ENCODE peak calls at places on chromosome 17, in seven cellular contexts. One of them, this sample, is unnamed.

GRCh38 chr17:17055286-17056166 is 13.3 kb downstream of the MPRIP start:
- DNase-seq in breast epithelium: peak
- DNase-seq in endothelial cell of umbilical vein: peak
- DNase-seq in suprapubic skin: peak
- DNase-seq in HL-60: no peak
- DNase-seq in SK-N-SH: no peak
- DNase-seq in H1: no peak
- DNase-seq in this sample: no peak

GRCh38 chr17:72597354-72598087 is 476.7 kb downstream of the SOX9 start:
- DNase-seq in breast epithelium: no peak
- DNase-seq in endothelial cell of umbilical vein: no peak
- DNase-seq in suprapubic skin: no peak
- DNase-seq in HL-60: no peak
- DNase-seq in SK-N-SH: no peak
- DNase-seq in H1: no peak
- DNase-seq in this sample: no peak

GRCh38 chr17:78357177-78357586 is 2.7 kb downstream of the SOCS3 start:
- DNase-seq in breast epithelium: no peak
- DNase-seq in endothelial cell of umbilical vein: peak
- DNase-seq in suprapubic skin: peak
- DNase-seq in HL-60: no peak
- DNase-seq in SK-N-SH: peak
- DNase-seq in H1: no peak
- DNase-seq in this sample: no peak

GRCh38 chr17:31489295-31490018 is 98.0 kb downstream of the RAB11FIP4 start:
- DNase-seq in breast epithelium: no peak
- DNase-seq in endothelial cell of umbilical vein: no peak
- DNase-seq in suprapubic skin: no peak
- DNase-seq in HL-60: no peak
- DNase-seq in SK-N-SH: no peak
- DNase-seq in H1: no peak
- DNase-seq in this sample: no peak

GRCh38 chr17:38569701-38570512 is 35.8 kb downstream of the SRCIN1 start:
- DNase-seq in breast epithelium: no peak
- DNase-seq in endothelial cell of umbilical vein: no peak
- DNase-seq in suprapubic skin: no peak
- DNase-seq in HL-60: no peak
- DNase-seq in SK-N-SH: peak
- DNase-seq in H1: no peak
- DNase-seq in this sample: no peak

GRCh38 chr17:43906951-43907424 is 348 bp downstream of the MPP2 start:
- DNase-seq in breast epithelium: no peak
- DNase-seq in endothelial cell of umbilical vein: no peak
- DNase-seq in suprapubic skin: no peak
- DNase-seq in HL-60: no peak
- DNase-seq in SK-N-SH: no peak
- DNase-seq in H1: no peak
- DNase-seq in this sample: no peak

GRCh38 chr17:75588546-75589016 is 981 bp downstream of the MYO15B start:
- DNase-seq in breast epithelium: peak
- DNase-seq in endothelial cell of umbilical vein: no peak
- DNase-seq in suprapubic skin: peak
- DNase-seq in HL-60: no peak
- DNase-seq in SK-N-SH: no peak
- DNase-seq in H1: no peak
- DNase-seq in this sample: no peak

GRCh38 chr17:79400989-79401703 is 209.7 kb downstream of the RBFOX3 start:
- DNase-seq in breast epithelium: peak
- DNase-seq in endothelial cell of umbilical vein: peak
- DNase-seq in suprapubic skin: no peak
- DNase-seq in HL-60: peak
- DNase-seq in SK-N-SH: peak
- DNase-seq in H1: peak
- DNase-seq in this sample: no peak

GRCh38 chr17:52648995-52649394 is 490.5 kb upstream of the CA10 start:
- DNase-seq in breast epithelium: no peak
- DNase-seq in endothelial cell of umbilical vein: no peak
- DNase-seq in suprapubic skin: no peak
- DNase-seq in HL-60: no peak
- DNase-seq in SK-N-SH: no peak
- DNase-seq in H1: no peak
- DNase-seq in this sample: no peak

GRCh38 chr17:58333396-58334207 is 5.0 kb upstream of the TSPOAP1 start:
- DNase-seq in breast epithelium: no peak
- DNase-seq in endothelial cell of umbilical vein: no peak
- DNase-seq in suprapubic skin: no peak
- DNase-seq in HL-60: no peak
- DNase-seq in SK-N-SH: peak
- DNase-seq in H1: no peak
- DNase-seq in this sample: no peak

GRCh38 chr17:74267579-74267978 is 6.5 kb upstream of the DNAI2 start:
- DNase-seq in breast epithelium: no peak
- DNase-seq in endothelial cell of umbilical vein: no peak
- DNase-seq in suprapubic skin: no peak
- DNase-seq in HL-60: no peak
- DNase-seq in SK-N-SH: no peak
- DNase-seq in H1: no peak
- DNase-seq in this sample: no peak

GRCh38 chr17:27811961-27812360 is 11.6 kb upstream of the NOS2 start:
- DNase-seq in breast epithelium: no peak
- DNase-seq in endothelial cell of umbilical vein: no peak
- DNase-seq in suprapubic skin: no peak
- DNase-seq in HL-60: no peak
- DNase-seq in SK-N-SH: no peak
- DNase-seq in H1: no peak
- DNase-seq in this sample: no peak

GRCh38 chr17:55825213-55825612 is 74.4 kb downstream of the PCTP start:
- DNase-seq in breast epithelium: no peak
- DNase-seq in endothelial cell of umbilical vein: peak
- DNase-seq in suprapubic skin: no peak
- DNase-seq in HL-60: no peak
- DNase-seq in SK-N-SH: no peak
- DNase-seq in H1: no peak
- DNase-seq in this sample: no peak

GRCh38 chr17:50066995-50067394 is 11.1 kb downstream of the ITGA3 start:
- DNase-seq in breast epithelium: no peak
- DNase-seq in endothelial cell of umbilical vein: no peak
- DNase-seq in suprapubic skin: no peak
- DNase-seq in HL-60: no peak
- DNase-seq in SK-N-SH: no peak
- DNase-seq in H1: no peak
- DNase-seq in this sample: no peak

GRCh38 chr17:50065056-50065455 is 9.1 kb downstream of the ITGA3 start:
- DNase-seq in breast epithelium: no peak
- DNase-seq in endothelial cell of umbilical vein: no peak
- DNase-seq in suprapubic skin: no peak
- DNase-seq in HL-60: no peak
- DNase-seq in SK-N-SH: no peak
- DNase-seq in H1: no peak
- DNase-seq in this sample: no peak

GRCh38 chr17:50063516-50064252 is 7.8 kb downstream of the ITGA3 start:
- DNase-seq in breast epithelium: no peak
- DNase-seq in endothelial cell of umbilical vein: no peak
- DNase-seq in suprapubic skin: no peak
- DNase-seq in HL-60: no peak
- DNase-seq in SK-N-SH: no peak
- DNase-seq in H1: no peak
- DNase-seq in this sample: no peak

GRCh38 chr17:50062323-50063243 is 6.7 kb downstream of the ITGA3 start:
- DNase-seq in breast epithelium: peak
- DNase-seq in endothelial cell of umbilical vein: no peak
- DNase-seq in suprapubic skin: peak
- DNase-seq in HL-60: no peak
- DNase-seq in SK-N-SH: peak
- DNase-seq in H1: no peak
- DNase-seq in this sample: no peak

DNA sequence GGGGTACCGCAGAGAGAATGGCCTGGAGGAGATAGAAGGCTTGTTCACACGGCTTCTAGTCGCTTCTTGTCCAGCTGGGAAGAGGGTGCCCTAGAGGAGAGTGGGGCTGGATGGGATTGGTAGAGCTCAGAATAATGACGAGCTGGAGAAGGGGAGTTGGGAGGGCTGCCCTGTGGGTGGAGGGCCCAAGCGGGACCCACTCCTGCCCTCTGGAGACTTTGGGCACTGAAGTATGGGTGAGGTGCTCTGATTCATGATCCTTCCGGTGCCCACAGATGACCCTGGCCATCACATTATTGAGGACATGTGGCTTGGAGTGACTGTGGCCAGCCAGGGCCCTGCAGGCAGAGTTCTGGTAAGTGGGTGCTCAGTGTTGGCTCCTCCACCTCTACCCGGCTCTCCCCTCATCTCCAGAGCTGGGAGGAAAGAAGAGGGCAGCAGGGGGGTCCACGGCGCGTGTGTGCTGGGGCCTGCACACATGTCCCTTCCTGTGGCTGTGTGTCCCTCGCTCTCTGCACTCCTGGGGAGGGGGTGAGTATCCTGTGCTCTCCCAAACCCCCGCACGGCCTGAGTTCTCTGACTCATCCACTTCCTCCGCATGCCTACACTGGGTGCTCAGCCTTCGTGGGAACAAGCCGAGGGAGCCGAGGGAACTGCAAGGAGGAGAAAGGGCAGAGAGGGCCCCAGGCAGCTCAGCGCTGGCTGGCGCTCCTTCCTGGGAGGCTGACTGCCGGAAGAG is 8.5 kb downstream of the ITGA3 start:
- DNase-seq in breast epithelium: peak
- DNase-seq in endothelial cell of umbilical vein: peak
- DNase-seq in suprapubic skin: no peak
- DNase-seq in HL-60: no peak
- DNase-seq in SK-N-SH: peak
- DNase-seq in H1: no peak
- DNase-seq in this sample: no peak
- TF ChIP-seq POLR2AphosphoS5 in breast epithelium: peak
- TF ChIP-seq POLR2AphosphoS5 in endothelial cell of umbilical vein: peak
- TF ChIP-seq POLR2AphosphoS5 in suprapubic skin: no peak
- TF ChIP-seq POLR2AphosphoS5 in HL-60: no peak
- TF ChIP-seq POLR2AphosphoS5 in SK-N-SH: peak
- TF ChIP-seq POLR2AphosphoS5 in H1: no peak
- TF ChIP-seq POLR2AphosphoS5 in this sample: peak

DNA sequence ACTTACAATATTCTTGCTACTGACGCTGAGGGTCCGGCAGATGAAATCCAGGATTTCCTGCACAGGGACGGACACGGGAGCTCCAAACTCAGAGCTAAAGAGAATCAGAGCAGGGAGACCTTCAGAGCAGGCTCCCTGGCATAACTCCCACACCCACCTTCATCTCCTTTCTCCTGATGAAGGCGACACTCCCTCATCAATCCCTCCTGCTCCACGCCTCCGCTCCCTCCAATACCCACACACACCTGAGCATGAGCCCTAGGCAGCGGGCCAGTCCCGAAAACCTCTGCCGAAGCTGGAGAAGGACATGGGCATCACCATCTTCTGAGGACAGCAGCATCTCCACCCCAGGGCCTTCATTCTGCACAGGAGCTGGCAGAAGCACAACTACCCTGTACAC is 28.1 kb downstream of the PELP1 start:
- DNase-seq in breast epithelium: no peak
- DNase-seq in endothelial cell of umbilical vein: no peak
- DNase-seq in suprapubic skin: no peak
- DNase-seq in HL-60: no peak
- DNase-seq in SK-N-SH: no peak
- DNase-seq in H1: no peak
- DNase-seq in this sample: no peak
- H3K27ac ChIP-seq in breast epithelium: no peak
- H3K27ac ChIP-seq in endothelial cell of umbilical vein: no peak
- H3K27ac ChIP-seq in suprapubic skin: no peak
- H3K27ac ChIP-seq in HL-60: no peak
- H3K27ac ChIP-seq in SK-N-SH: no peak
- H3K27ac ChIP-seq in H1: no peak
- H3K27ac ChIP-seq in this sample: no peak

GRCh38 chr17:77147357-77147801 is 6.6 kb downstream of the SEC14L1 start:
- DNase-seq in breast epithelium: no peak
- DNase-seq in endothelial cell of umbilical vein: no peak
- DNase-seq in suprapubic skin: no peak
- DNase-seq in HL-60: no peak
- DNase-seq in SK-N-SH: no peak
- DNase-seq in H1: no peak
- DNase-seq in this sample: no peak

GRCh38 chr17:77145209-77145608 is 4.4 kb downstream of the SEC14L1 start:
- DNase-seq in breast epithelium: no peak
- DNase-seq in endothelial cell of umbilical vein: no peak
- DNase-seq in suprapubic skin: no peak
- DNase-seq in HL-60: no peak
- DNase-seq in SK-N-SH: no peak
- DNase-seq in H1: no peak
- DNase-seq in this sample: no peak

GRCh38 chr17:77146882-77147281 is 6.1 kb downstream of the SEC14L1 start:
- DNase-seq in breast epithelium: no peak
- DNase-seq in endothelial cell of umbilical vein: no peak
- DNase-seq in suprapubic skin: no peak
- DNase-seq in HL-60: no peak
- DNase-seq in SK-N-SH: no peak
- DNase-seq in H1: no peak
- DNase-seq in this sample: no peak

GRCh38 chr17:77144227-77144626 is 3.5 kb downstream of the SEC14L1 start:
- DNase-seq in breast epithelium: no peak
- DNase-seq in endothelial cell of umbilical vein: no peak
- DNase-seq in suprapubic skin: no peak
- DNase-seq in HL-60: no peak
- DNase-seq in SK-N-SH: no peak
- DNase-seq in H1: no peak
- DNase-seq in this sample: no peak

GRCh38 chr17:77145635-77146632 is 5.2 kb downstream of the SEC14L1 start:
- DNase-seq in breast epithelium: no peak
- DNase-seq in endothelial cell of umbilical vein: peak
- DNase-seq in suprapubic skin: peak
- DNase-seq in HL-60: no peak
- DNase-seq in SK-N-SH: peak
- DNase-seq in H1: no peak
- DNase-seq in this sample: no peak
- H3K4me3 ChIP-seq in breast epithelium: peak
- H3K4me3 ChIP-seq in endothelial cell of umbilical vein: peak
- H3K4me3 ChIP-seq in suprapubic skin: peak
- H3K4me3 ChIP-seq in HL-60: no peak
- H3K4me3 ChIP-seq in SK-N-SH: no peak
- H3K4me3 ChIP-seq in H1: no peak
- H3K4me3 ChIP-seq in this sample: peak

GRCh38 chr17:11285946-11286345 is 44.9 kb downstream of the SHISA6 start:
- DNase-seq in breast epithelium: no peak
- DNase-seq in endothelial cell of umbilical vein: no peak
- DNase-seq in suprapubic skin: no peak
- DNase-seq in HL-60: no peak
- DNase-seq in SK-N-SH: no peak
- DNase-seq in H1: no peak
- DNase-seq in this sample: peak

GRCh38 chr17:11292491-11292890 is 51.5 kb downstream of the SHISA6 start:
- DNase-seq in breast epithelium: no peak
- DNase-seq in endothelial cell of umbilical vein: no peak
- DNase-seq in suprapubic skin: no peak
- DNase-seq in HL-60: no peak
- DNase-seq in SK-N-SH: no peak
- DNase-seq in H1: no peak
- DNase-seq in this sample: peak

GRCh38 chr17:11290814-11291213 is 49.8 kb downstream of the SHISA6 start:
- DNase-seq in breast epithelium: no peak
- DNase-seq in endothelial cell of umbilical vein: no peak
- DNase-seq in suprapubic skin: no peak
- DNase-seq in HL-60: no peak
- DNase-seq in SK-N-SH: no peak
- DNase-seq in H1: no peak
- DNase-seq in this sample: no peak

GRCh38 chr17:11284811-11285210 is 43.8 kb downstream of the SHISA6 start:
- DNase-seq in breast epithelium: no peak
- DNase-seq in endothelial cell of umbilical vein: no peak
- DNase-seq in suprapubic skin: no peak
- DNase-seq in HL-60: no peak
- DNase-seq in SK-N-SH: no peak
- DNase-seq in H1: no peak
- DNase-seq in this sample: no peak

GRCh38 chr17:11287791-11288190 is 46.8 kb downstream of the SHISA6 start:
- DNase-seq in breast epithelium: no peak
- DNase-seq in endothelial cell of umbilical vein: no peak
- DNase-seq in suprapubic skin: no peak
- DNase-seq in HL-60: no peak
- DNase-seq in SK-N-SH: no peak
- DNase-seq in H1: no peak
- DNase-seq in this sample: no peak
- TF ChIP-seq POLR2AphosphoS5 in breast epithelium: no peak
- TF ChIP-seq POLR2AphosphoS5 in endothelial cell of umbilical vein: no peak
- TF ChIP-seq POLR2AphosphoS5 in suprapubic skin: no peak
- TF ChIP-seq POLR2AphosphoS5 in HL-60: no peak
- TF ChIP-seq POLR2AphosphoS5 in SK-N-SH: no peak
- TF ChIP-seq POLR2AphosphoS5 in H1: no peak
- TF ChIP-seq POLR2AphosphoS5 in this sample: no peak